ENCODE peak calls at places on chromosome 5, in seven cellular contexts. E is stomach, F is left ventricle myocardium inferior, S is NB4, G is mesothelial cell of epicardium, M is progenitor cell of endocrine pancreas, R is mammary epithelial cell. Z is an unnamed sample.

GRCh38 chr5:87210076-87210475 is 57.6 kb upstream of the RASA1 start:
- DNase-seq in E (no peak), M (no peak), G (no peak), F (no peak), R (no peak), S (no peak), Z (no peak)

GRCh38 chr5:115098041-115098702 is 71.5 kb downstream of the TRIM36 start:
- DNase-seq in F (no peak), S (peak), R (peak), M (no peak), G (no peak), E (no peak), Z (peak)

GRCh38 chr5:88837817-88838216 is 45.2 kb downstream of the MEF2C start:
- DNase-seq in M (no peak), R (no peak), G (no peak), S (no peak), E (no peak), F (no peak), Z (no peak)

GRCh38 chr5:93601433-93602175 is 18.6 kb downstream of the NR2F1 start:
- DNase-seq in S (no peak), F (no peak), R (no peak), M (no peak), E (no peak), G (no peak), Z (no peak)

GRCh38 chr5:128927644-128928043 is 37.6 kb upstream of the SLC27A6 start:
- DNase-seq in R (no peak), S (peak), G (no peak), E (no peak), M (no peak), F (no peak), Z (no peak)

GRCh38 chr5:129973716-129974426 is 69.6 kb downstream of the CHSY3 start:
- DNase-seq in F (no peak), G (no peak), E (no peak), R (no peak), S (no peak), M (no peak), Z (no peak)

GRCh38 chr5:167743685-167744084 is 547.8 kb upstream of the WWC1 start:
- DNase-seq in R (peak), G (no peak), M (no peak), S (no peak), E (no peak), F (no peak), Z (no peak)

GRCh38 chr5:168681556-168682183 is 102.5 kb upstream of the PANK3 start:
- DNase-seq in F (peak), S (no peak), M (no peak), R (peak), G (no peak), E (no peak), Z (no peak)

GRCh38 chr5:104702212-104702611 is 1139.6 kb upstream of the NUDT12 start:
- DNase-seq in G (no peak), F (no peak), R (peak), M (no peak), E (no peak), S (no peak), Z (no peak)

GRCh38 chr5:149221326-149221725 is 50.3 kb upstream of the AFAP1L1 start:
- DNase-seq in G (no peak), S (no peak), F (no peak), M (no peak), E (no peak), R (no peak), Z (no peak)
- TF ChIP-seq CTCF in G (no peak), S (no peak), F (no peak), M (no peak), E (no peak), R (no peak), Z (no peak)

DNA sequence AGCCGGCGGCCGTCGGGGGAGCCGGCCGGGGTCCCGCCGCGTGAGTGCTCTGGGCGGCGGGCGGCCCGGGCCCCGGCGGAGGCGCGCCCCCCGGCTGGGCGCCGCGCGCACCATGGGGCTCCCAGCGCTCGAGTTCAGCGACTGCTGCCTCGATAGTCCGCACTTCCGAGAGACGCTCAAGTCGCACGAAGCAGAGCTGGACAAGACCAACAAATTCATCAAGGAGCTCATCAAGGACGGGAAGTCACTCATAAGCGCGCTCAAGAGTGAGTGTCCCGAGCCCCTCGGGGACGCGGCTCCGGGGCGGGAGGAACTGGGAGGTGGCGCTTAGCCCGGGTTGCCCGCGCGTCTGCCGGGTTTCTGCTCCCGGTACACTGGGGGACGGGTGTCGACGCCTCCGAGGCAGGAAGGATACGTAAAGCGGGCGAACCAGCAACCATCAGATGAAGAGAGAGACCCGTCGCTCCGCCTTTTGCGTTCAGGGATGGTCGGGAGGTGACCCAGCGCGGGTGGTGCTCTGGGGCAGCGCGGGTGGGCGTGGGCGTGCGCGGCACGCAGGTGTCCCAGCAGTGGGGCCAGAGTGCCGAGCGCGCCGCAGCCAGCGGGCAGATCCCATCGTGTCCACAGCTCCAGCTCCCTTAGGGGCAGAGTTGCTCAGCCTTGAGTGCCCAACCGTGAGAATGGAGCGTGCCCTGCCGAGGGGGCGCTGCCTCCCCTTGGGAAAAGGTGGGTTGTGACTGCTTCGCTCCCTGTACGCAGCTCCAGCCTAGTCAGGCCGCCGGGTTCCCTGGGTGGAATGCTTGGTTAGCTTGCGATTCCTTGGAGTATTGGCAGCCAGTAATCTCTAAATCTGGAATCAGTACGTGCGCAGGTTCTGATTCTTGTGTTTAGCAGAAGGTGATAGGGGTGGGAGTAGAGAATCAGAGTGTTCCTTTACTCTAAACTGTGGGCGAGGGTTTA is 753 bp downstream of the ARHGAP26 start:
- DNase-seq in R (peak), S (peak), G (peak), F (peak), M (peak), E (peak), Z (peak)
- TF ChIP-seq CTCF in R (peak), S (peak), G (no peak), F (no peak), M (peak), E (no peak), Z (no peak)

GRCh38 chr5:109865636-109866035 is 175.9 kb downstream of the MAN2A1 start:
- DNase-seq in R (peak), G (no peak), M (no peak), S (no peak), F (no peak), E (no peak), Z (no peak)
- TF ChIP-seq CTCF in R (no peak), G (no peak), M (no peak), S (no peak), F (no peak), E (no peak), Z (no peak)

GRCh38 chr5:54956922-54957321 is 28.5 kb downstream of the ESM1 start:
- DNase-seq in F (no peak), E (no peak), G (no peak), M (no peak), S (no peak), R (no peak), Z (no peak)

GRCh38 chr5:54965806-54966205 is 19.6 kb downstream of the ESM1 start:
- DNase-seq in E (no peak), F (no peak), S (no peak), M (no peak), R (no peak), G (no peak), Z (no peak)

GRCh38 chr5:54964405-54964804 is 21.0 kb downstream of the ESM1 start:
- DNase-seq in R (no peak), F (no peak), E (no peak), G (no peak), M (no peak), S (no peak), Z (no peak)

DNA sequence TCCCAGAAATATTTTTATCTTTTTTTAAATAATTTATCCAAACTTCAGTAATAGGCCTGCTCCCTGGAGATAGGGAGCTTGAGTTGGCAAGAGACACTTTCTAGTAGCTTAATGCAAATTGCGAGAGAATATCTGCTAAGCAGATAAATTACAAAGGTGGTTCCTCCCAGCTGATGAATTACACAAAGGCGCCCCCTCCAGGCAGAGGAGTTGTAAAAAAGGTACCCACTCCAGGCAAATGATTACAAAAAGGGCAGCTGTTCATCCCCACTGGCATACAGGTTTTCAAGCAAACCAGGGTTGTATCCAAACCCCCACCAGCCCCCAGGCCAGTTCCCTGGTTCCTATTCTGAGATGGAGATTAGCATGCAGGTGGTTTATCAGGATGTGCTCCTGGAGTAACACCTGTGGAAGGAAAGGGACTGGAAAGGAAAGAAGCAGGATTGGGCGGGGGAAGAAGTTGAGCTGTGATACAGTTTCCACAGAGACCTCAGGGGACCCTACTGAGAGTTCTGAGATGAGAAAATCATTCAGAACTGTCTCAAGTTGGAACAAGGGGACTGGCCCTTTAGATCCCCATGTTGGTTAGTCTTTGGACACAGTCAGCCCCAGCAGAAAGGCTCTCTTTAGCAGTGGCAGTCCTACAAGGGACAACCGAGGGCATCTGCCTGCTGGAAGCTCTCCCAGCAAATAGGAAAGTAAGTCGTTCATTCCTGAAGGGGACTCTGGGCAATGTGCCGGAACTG is 25.5 kb downstream of the ESM1 start:
- DNase-seq in G (no peak), F (no peak), M (no peak), E (peak), R (no peak), S (peak), Z (no peak)
- TF ChIP-seq CTCF in G (no peak), F (no peak), M (peak), E (no peak), R (peak), S (peak), Z (peak)

GRCh38 chr5:181221792-181222629 is 1.1 kb upstream of the TRIM41 start:
- DNase-seq in M (peak), E (peak), F (peak), S (peak), G (peak), R (peak), Z (peak)

GRCh38 chr5:181223729-181224389 is 778 bp downstream of the TRIM41 start:
- DNase-seq in S (peak), M (peak), R (no peak), G (peak), F (no peak), E (peak), Z (peak)

GRCh38 chr5:181224390-181225234 is 1.5 kb downstream of the TRIM41 start:
- DNase-seq in F (no peak), E (no peak), R (no peak), M (no peak), S (no peak), G (no peak), Z (no peak)

GRCh38 chr5:181222630-181223040 is 446 bp upstream of the TRIM41 start:
- DNase-seq in G (no peak), E (no peak), S (no peak), M (no peak), R (no peak), F (no peak), Z (no peak)

DNA sequence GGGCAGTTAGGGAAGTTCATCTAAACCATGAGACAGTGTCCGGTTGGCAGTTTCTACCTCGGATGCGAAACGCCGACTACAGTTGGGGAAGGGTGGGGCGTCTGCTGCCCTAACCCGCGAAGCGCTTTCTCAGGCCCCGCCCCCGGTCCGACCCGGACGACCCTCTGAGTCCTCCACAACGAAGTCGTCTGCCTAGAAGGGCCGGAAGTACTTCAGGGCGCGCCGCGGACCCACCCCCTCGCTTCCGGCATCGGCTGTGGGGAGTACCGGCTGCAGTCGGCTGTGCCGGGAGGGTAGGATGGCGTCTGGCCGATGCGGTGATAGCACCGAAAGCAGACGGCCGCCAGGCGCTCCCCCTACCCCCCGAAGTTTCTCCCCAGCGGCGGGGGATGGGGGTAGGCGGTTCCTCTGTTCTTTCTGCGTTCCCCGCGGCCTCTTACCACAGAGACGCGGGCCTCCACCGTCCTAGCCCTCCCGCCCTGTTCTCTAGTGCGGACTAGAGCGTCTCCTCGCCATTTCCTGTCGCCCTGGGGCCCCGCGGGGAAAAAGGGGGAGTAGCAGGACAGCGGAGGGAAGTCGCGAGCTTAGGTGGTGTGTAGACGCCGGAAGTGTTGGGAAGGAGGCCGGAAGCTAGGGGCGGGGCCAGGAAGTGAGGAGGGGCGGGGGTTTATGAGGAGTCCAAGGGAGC is at the start of gene TRIM41:
- DNase-seq in G (peak), M (peak), E (peak), R (peak), F (peak), S (peak), Z (peak)
- TF ChIP-seq CTCF in G (no peak), M (no peak), E (no peak), R (peak), F (peak), S (no peak), Z (peak)